ENCODE peak calls at places on chromosomes 16 and 17, in ten cellular contexts. One of them, this sample, is unnamed.

GRCh38 chr17:17063546-17064122 is 21.4 kb downstream of the MPRIP start:
- DNase-seq in A549: no peak
- DNase-seq in heart right ventricle: peak; percentile 64
- DNase-seq in activated gamma-delta T cell: no peak
- DNase-seq in NCI-H69: peak; percentile 60
- DNase-seq in NCI-H460: no peak
- DNase-seq in Kasumi-1: no peak
- DNase-seq in fibroblast of pulmonary artery: no peak
- DNase-seq in iPS-NIHi11: no peak
- DNase-seq in HEK293T: no peak
- DNase-seq in this sample: peak; percentile 84

GRCh38 chr16:22070361-22071351 is 21.7 kb upstream of the VWA3A start:
- DNase-seq in A549: no peak
- DNase-seq in heart right ventricle: no peak
- DNase-seq in activated gamma-delta T cell: no peak
- DNase-seq in NCI-H69: peak; percentile 8
- DNase-seq in NCI-H460: no peak
- DNase-seq in Kasumi-1: no peak
- DNase-seq in fibroblast of pulmonary artery: peak; percentile 58
- DNase-seq in iPS-NIHi11: no peak
- DNase-seq in HEK293T: no peak
- DNase-seq in this sample: peak; percentile 56

GRCh38 chr17:39150795-39151679 is at the start of gene PLXDC1:
- DNase-seq in A549: no peak
- DNase-seq in heart right ventricle: peak; percentile 40
- DNase-seq in activated gamma-delta T cell: no peak
- DNase-seq in NCI-H69: peak; percentile 24
- DNase-seq in NCI-H460: no peak
- DNase-seq in Kasumi-1: no peak
- DNase-seq in fibroblast of pulmonary artery: no peak
- DNase-seq in iPS-NIHi11: peak; percentile 59
- DNase-seq in HEK293T: no peak
- DNase-seq in this sample: no peak

GRCh38 chr17:28500712-28501379 is 5.3 kb upstream of the FOXN1 start:
- DNase-seq in A549: no peak
- DNase-seq in heart right ventricle: no peak
- DNase-seq in activated gamma-delta T cell: no peak
- DNase-seq in NCI-H69: peak; percentile 88
- DNase-seq in NCI-H460: no peak
- DNase-seq in Kasumi-1: no peak
- DNase-seq in fibroblast of pulmonary artery: no peak
- DNase-seq in iPS-NIHi11: no peak
- DNase-seq in HEK293T: no peak
- DNase-seq in this sample: no peak

GRCh38 chr16:56742030-56742984 is 12.4 kb downstream of the NUP93 start:
- DNase-seq in A549: no peak
- DNase-seq in heart right ventricle: no peak
- DNase-seq in activated gamma-delta T cell: no peak
- DNase-seq in NCI-H69: no peak
- DNase-seq in NCI-H460: peak; percentile 28
- DNase-seq in Kasumi-1: no peak
- DNase-seq in fibroblast of pulmonary artery: peak; percentile 78
- DNase-seq in iPS-NIHi11: no peak
- DNase-seq in HEK293T: no peak
- DNase-seq in this sample: no peak

GRCh38 chr17:70374496-70374895 is 205.2 kb downstream of the KCNJ2 start:
- DNase-seq in A549: no peak
- DNase-seq in heart right ventricle: no peak
- DNase-seq in activated gamma-delta T cell: no peak
- DNase-seq in NCI-H69: no peak
- DNase-seq in NCI-H460: no peak
- DNase-seq in Kasumi-1: no peak
- DNase-seq in fibroblast of pulmonary artery: no peak
- DNase-seq in iPS-NIHi11: no peak
- DNase-seq in HEK293T: no peak
- DNase-seq in this sample: no peak

GRCh38 chr16:67468731-67469130 is 12.2 kb downstream of the ATP6V0D1 start:
- DNase-seq in A549: no peak
- DNase-seq in heart right ventricle: no peak
- DNase-seq in activated gamma-delta T cell: no peak
- DNase-seq in NCI-H69: no peak
- DNase-seq in NCI-H460: no peak
- DNase-seq in Kasumi-1: no peak
- DNase-seq in fibroblast of pulmonary artery: no peak
- DNase-seq in iPS-NIHi11: no peak
- DNase-seq in HEK293T: no peak
- DNase-seq in this sample: peak; percentile 27

GRCh38 chr17:32102697-32103096 is 39.6 kb upstream of the RHOT1 start:
- DNase-seq in A549: no peak
- DNase-seq in heart right ventricle: no peak
- DNase-seq in activated gamma-delta T cell: no peak
- DNase-seq in NCI-H69: no peak
- DNase-seq in NCI-H460: no peak
- DNase-seq in Kasumi-1: no peak
- DNase-seq in fibroblast of pulmonary artery: peak; percentile 45
- DNase-seq in iPS-NIHi11: no peak
- DNase-seq in HEK293T: no peak
- DNase-seq in this sample: no peak

GRCh38 chr17:35630530-35631148 is 43.5 kb downstream of the AP2B1 start:
- DNase-seq in A549: no peak
- DNase-seq in heart right ventricle: no peak
- DNase-seq in activated gamma-delta T cell: no peak
- DNase-seq in NCI-H69: no peak
- DNase-seq in NCI-H460: no peak
- DNase-seq in Kasumi-1: no peak
- DNase-seq in fibroblast of pulmonary artery: peak; percentile 60
- DNase-seq in iPS-NIHi11: no peak
- DNase-seq in HEK293T: no peak
- DNase-seq in this sample: no peak

GRCh38 chr16:69201787-69202186 is 14.8 kb downstream of the SNTB2 start:
- DNase-seq in A549: no peak
- DNase-seq in heart right ventricle: no peak
- DNase-seq in activated gamma-delta T cell: no peak
- DNase-seq in NCI-H69: peak; percentile 38
- DNase-seq in NCI-H460: no peak
- DNase-seq in Kasumi-1: no peak
- DNase-seq in fibroblast of pulmonary artery: no peak
- DNase-seq in iPS-NIHi11: no peak
- DNase-seq in HEK293T: no peak
- DNase-seq in this sample: no peak

GRCh38 chr16:48505705-48506104 is 104.3 kb downstream of the N4BP1 start:
- DNase-seq in A549: no peak
- DNase-seq in heart right ventricle: no peak
- DNase-seq in activated gamma-delta T cell: no peak
- DNase-seq in NCI-H69: no peak
- DNase-seq in NCI-H460: no peak
- DNase-seq in Kasumi-1: no peak
- DNase-seq in fibroblast of pulmonary artery: no peak
- DNase-seq in iPS-NIHi11: no peak
- DNase-seq in HEK293T: no peak
- DNase-seq in this sample: no peak

GRCh38 chr17:48915459-48916282 is 7.5 kb downstream of the UBE2Z start:
- DNase-seq in A549: peak; percentile 62
- DNase-seq in heart right ventricle: no peak
- DNase-seq in activated gamma-delta T cell: no peak
- DNase-seq in NCI-H69: peak; percentile 21
- DNase-seq in NCI-H460: no peak
- DNase-seq in Kasumi-1: no peak
- DNase-seq in fibroblast of pulmonary artery: peak; percentile 87
- DNase-seq in iPS-NIHi11: no peak
- DNase-seq in HEK293T: no peak
- DNase-seq in this sample: no peak

GRCh38 chr16:67283039-67283825 is 3.9 kb downstream of the PLEKHG4 start:
- DNase-seq in A549: no peak
- DNase-seq in heart right ventricle: no peak
- DNase-seq in activated gamma-delta T cell: no peak
- DNase-seq in NCI-H69: no peak
- DNase-seq in NCI-H460: no peak
- DNase-seq in Kasumi-1: no peak
- DNase-seq in fibroblast of pulmonary artery: peak; percentile 56
- DNase-seq in iPS-NIHi11: no peak
- DNase-seq in HEK293T: no peak
- DNase-seq in this sample: no peak

GRCh38 chr17:40218740-40219072 is 398 bp upstream of the WIPF2 start:
- DNase-seq in A549: peak; percentile 75
- DNase-seq in heart right ventricle: peak; percentile 35
- DNase-seq in activated gamma-delta T cell: no peak
- DNase-seq in NCI-H69: peak; percentile 82
- DNase-seq in NCI-H460: peak; percentile 30
- DNase-seq in Kasumi-1: no peak
- DNase-seq in fibroblast of pulmonary artery: peak; percentile 84
- DNase-seq in iPS-NIHi11: peak; percentile 83
- DNase-seq in HEK293T: peak; percentile 51
- DNase-seq in this sample: peak; percentile 66

GRCh38 chr17:72123964-72124791 is 3.4 kb downstream of the SOX9 start:
- DNase-seq in A549: no peak
- DNase-seq in heart right ventricle: peak; percentile 23
- DNase-seq in activated gamma-delta T cell: no peak
- DNase-seq in NCI-H69: no peak
- DNase-seq in NCI-H460: no peak
- DNase-seq in Kasumi-1: no peak
- DNase-seq in fibroblast of pulmonary artery: peak; percentile 22
- DNase-seq in iPS-NIHi11: peak; percentile 67
- DNase-seq in HEK293T: no peak
- DNase-seq in this sample: no peak

GRCh38 chr16:85856585-85856984 is 42.4 kb upstream of the IRF8 start:
- DNase-seq in A549: no peak
- DNase-seq in heart right ventricle: no peak
- DNase-seq in activated gamma-delta T cell: no peak
- DNase-seq in NCI-H69: no peak
- DNase-seq in NCI-H460: no peak
- DNase-seq in Kasumi-1: no peak
- DNase-seq in fibroblast of pulmonary artery: no peak
- DNase-seq in iPS-NIHi11: no peak
- DNase-seq in HEK293T: no peak
- DNase-seq in this sample: no peak

GRCh38 chr17:81018044-81018802 is 16.7 kb upstream of the BAIAP2 start:
- DNase-seq in A549: no peak
- DNase-seq in heart right ventricle: no peak
- DNase-seq in activated gamma-delta T cell: no peak
- DNase-seq in NCI-H69: peak; percentile 76
- DNase-seq in NCI-H460: no peak
- DNase-seq in Kasumi-1: peak; percentile 80
- DNase-seq in fibroblast of pulmonary artery: peak; percentile 43
- DNase-seq in iPS-NIHi11: no peak
- DNase-seq in HEK293T: no peak
- DNase-seq in this sample: no peak

GRCh38 chr17:61583242-61583641 is 7.8 kb downstream of the NACA2 start:
- DNase-seq in A549: peak; percentile 73
- DNase-seq in heart right ventricle: no peak
- DNase-seq in activated gamma-delta T cell: no peak
- DNase-seq in NCI-H69: peak; percentile 86
- DNase-seq in NCI-H460: peak; percentile 51
- DNase-seq in Kasumi-1: peak; percentile 85
- DNase-seq in fibroblast of pulmonary artery: peak; percentile 62
- DNase-seq in iPS-NIHi11: peak; percentile 33
- DNase-seq in HEK293T: peak; percentile 59
- DNase-seq in this sample: no peak

GRCh38 chr16:945271-946047 is 25.3 kb downstream of the LMF1 start:
- DNase-seq in A549: no peak
- DNase-seq in heart right ventricle: no peak
- DNase-seq in activated gamma-delta T cell: no peak
- DNase-seq in NCI-H69: no peak
- DNase-seq in NCI-H460: no peak
- DNase-seq in Kasumi-1: no peak
- DNase-seq in fibroblast of pulmonary artery: no peak
- DNase-seq in iPS-NIHi11: no peak
- DNase-seq in HEK293T: no peak
- DNase-seq in this sample: no peak

GRCh38 chr16:89918453-89919347 is at the start of gene MC1R:
- DNase-seq in A549: peak; percentile 51
- DNase-seq in heart right ventricle: no peak
- DNase-seq in activated gamma-delta T cell: no peak
- DNase-seq in NCI-H69: peak; percentile 46
- DNase-seq in NCI-H460: no peak
- DNase-seq in Kasumi-1: peak; percentile 60
- DNase-seq in fibroblast of pulmonary artery: peak; percentile 51
- DNase-seq in iPS-NIHi11: no peak
- DNase-seq in HEK293T: peak; percentile 46
- DNase-seq in this sample: no peak

GRCh38 chr16:88596477-88596876 is 26.3 kb downstream of the ZC3H18 start:
- DNase-seq in A549: no peak
- DNase-seq in heart right ventricle: no peak
- DNase-seq in activated gamma-delta T cell: no peak
- DNase-seq in NCI-H69: no peak
- DNase-seq in NCI-H460: no peak
- DNase-seq in Kasumi-1: no peak
- DNase-seq in fibroblast of pulmonary artery: peak; percentile 25
- DNase-seq in iPS-NIHi11: no peak
- DNase-seq in HEK293T: no peak
- DNase-seq in this sample: no peak

GRCh38 chr16:86991679-86992078 is 325.5 kb downstream of the C16orf95 start:
- DNase-seq in A549: no peak
- DNase-seq in heart right ventricle: no peak
- DNase-seq in activated gamma-delta T cell: no peak
- DNase-seq in NCI-H69: no peak
- DNase-seq in NCI-H460: no peak
- DNase-seq in Kasumi-1: no peak
- DNase-seq in fibroblast of pulmonary artery: no peak
- DNase-seq in iPS-NIHi11: no peak
- DNase-seq in HEK293T: no peak
- DNase-seq in this sample: no peak

GRCh38 chr17:8338806-8339205 is 834 bp upstream of the ODF4 start:
- DNase-seq in A549: no peak
- DNase-seq in heart right ventricle: no peak
- DNase-seq in activated gamma-delta T cell: no peak
- DNase-seq in NCI-H69: peak; percentile 4
- DNase-seq in NCI-H460: no peak
- DNase-seq in Kasumi-1: no peak
- DNase-seq in fibroblast of pulmonary artery: no peak
- DNase-seq in iPS-NIHi11: no peak
- DNase-seq in HEK293T: no peak
- DNase-seq in this sample: no peak

GRCh38 chr17:64091116-64091515 is 38.8 kb downstream of the ERN1 start:
- DNase-seq in A549: no peak
- DNase-seq in heart right ventricle: no peak
- DNase-seq in activated gamma-delta T cell: no peak
- DNase-seq in NCI-H69: no peak
- DNase-seq in NCI-H460: no peak
- DNase-seq in Kasumi-1: no peak
- DNase-seq in fibroblast of pulmonary artery: peak; percentile 42
- DNase-seq in iPS-NIHi11: no peak
- DNase-seq in HEK293T: no peak
- DNase-seq in this sample: no peak

GRCh38 chr16:24921229-24921628 is 75.5 kb downstream of the SLC5A11 start:
- DNase-seq in A549: no peak
- DNase-seq in heart right ventricle: no peak
- DNase-seq in activated gamma-delta T cell: no peak
- DNase-seq in NCI-H69: no peak
- DNase-seq in NCI-H460: no peak
- DNase-seq in Kasumi-1: peak; percentile 4
- DNase-seq in fibroblast of pulmonary artery: no peak
- DNase-seq in iPS-NIHi11: no peak
- DNase-seq in HEK293T: no peak
- DNase-seq in this sample: no peak

GRCh38 chr17:77145635-77146632 is 5.2 kb downstream of the SEC14L1 start:
- DNase-seq in A549: no peak
- DNase-seq in heart right ventricle: peak; percentile 46
- DNase-seq in activated gamma-delta T cell: no peak
- DNase-seq in NCI-H69: peak; percentile 47
- DNase-seq in NCI-H460: no peak
- DNase-seq in Kasumi-1: no peak
- DNase-seq in fibroblast of pulmonary artery: peak; percentile 82
- DNase-seq in iPS-NIHi11: no peak
- DNase-seq in HEK293T: no peak
- DNase-seq in this sample: peak; percentile 71

GRCh38 chr16:67563708-67564468 is 1.6 kb downstream of the CTCF start:
- DNase-seq in A549: no peak
- DNase-seq in heart right ventricle: no peak
- DNase-seq in activated gamma-delta T cell: no peak
- DNase-seq in NCI-H69: peak; percentile 79
- DNase-seq in NCI-H460: peak; percentile 35
- DNase-seq in Kasumi-1: peak; percentile 52
- DNase-seq in fibroblast of pulmonary artery: peak; percentile 83
- DNase-seq in iPS-NIHi11: no peak
- DNase-seq in HEK293T: no peak
- DNase-seq in this sample: no peak

GRCh38 chr17:80063815-80064585 is 27.6 kb downstream of the CCDC40 start:
- DNase-seq in A549: peak; percentile 93
- DNase-seq in heart right ventricle: peak; percentile 38
- DNase-seq in activated gamma-delta T cell: no peak
- DNase-seq in NCI-H69: no peak
- DNase-seq in NCI-H460: peak; percentile 67
- DNase-seq in Kasumi-1: no peak
- DNase-seq in fibroblast of pulmonary artery: peak; percentile 35
- DNase-seq in iPS-NIHi11: no peak
- DNase-seq in HEK293T: no peak
- DNase-seq in this sample: peak; percentile 70

This sample was measured in Right ventricle myocardium superior.